ENCODE peak calls at places on chromosome 20, in four cellular contexts. One of them, this sample, is unnamed.
A peak's percentile ranks its signal among the peaks of the same experiment; 100 is the strongest.

GRCh38 chr20:562232-562897 is 18.8 kb upstream of the CSNK2A1 start:
- DNase-seq in K562: no peak
- DNase-seq in SK-N-SH: no peak
- DNase-seq in HepG2: no peak
- DNase-seq in this sample: no peak

GRCh38 chr20:36606171-36607116 is 865 bp downstream of the RAB5IF start:
- DNase-seq in K562: peak; percentile 27
- DNase-seq in SK-N-SH: no peak
- DNase-seq in HepG2: peak; percentile 88
- DNase-seq in this sample: no peak

GRCh38 chr20:35618372-35619131 is 2.9 kb downstream of the SPAG4 start:
- DNase-seq in K562: no peak
- DNase-seq in SK-N-SH: peak; percentile 37
- DNase-seq in HepG2: no peak
- DNase-seq in this sample: no peak

GRCh38 chr20:21125072-21125848 is 622 bp upstream of the KIZ start:
- DNase-seq in K562: no peak
- DNase-seq in SK-N-SH: peak; percentile 70
- DNase-seq in HepG2: peak; percentile 88
- DNase-seq in this sample: peak; percentile 39

GRCh38 chr20:38290829-38291581 is 13.0 kb upstream of the BPI start:
- DNase-seq in K562: peak; percentile 50
- DNase-seq in SK-N-SH: peak; percentile 42
- DNase-seq in HepG2: peak; percentile 87
- DNase-seq in this sample: no peak

GRCh38 chr20:20594171-20594530 is 118.3 kb downstream of the RALGAPA2 start:
- DNase-seq in K562: no peak
- DNase-seq in SK-N-SH: peak; percentile 15
- DNase-seq in HepG2: peak; percentile 39
- DNase-seq in this sample: no peak

GRCh38 chr20:17762243-17762872 is 62.6 kb downstream of the BANF2 start:
- DNase-seq in K562: no peak
- DNase-seq in SK-N-SH: no peak
- DNase-seq in HepG2: no peak
- DNase-seq in this sample: no peak

GRCh38 chr20:23606652-23607049 is 934 bp upstream of the CST9 start:
- DNase-seq in K562: peak; percentile 68
- DNase-seq in SK-N-SH: peak; percentile 81
- DNase-seq in HepG2: peak; percentile 77
- DNase-seq in this sample: peak; percentile 54

GRCh38 chr20:44370639-44371218 is 15.2 kb downstream of the HNF4A start:
- DNase-seq in K562: no peak
- DNase-seq in SK-N-SH: no peak
- DNase-seq in HepG2: peak; percentile 97
- DNase-seq in this sample: no peak

GRCh38 chr20:31788578-31788977 is 30.6 kb upstream of the MYLK2 start:
- DNase-seq in K562: no peak
- DNase-seq in SK-N-SH: no peak
- DNase-seq in HepG2: no peak
- DNase-seq in this sample: no peak

GRCh38 chr20:157154-157553 is at the start of gene DEFB127:
- DNase-seq in K562: no peak
- DNase-seq in SK-N-SH: no peak
- DNase-seq in HepG2: no peak
- DNase-seq in this sample: no peak

GRCh38 chr20:32585011-32585518 is at the start of gene NOL4L:
- DNase-seq in K562: peak; percentile 72
- DNase-seq in SK-N-SH: peak; percentile 81
- DNase-seq in HepG2: no peak
- DNase-seq in this sample: no peak

GRCh38 chr20:63518351-63518861 is 2.2 kb upstream of the PPDPF start:
- DNase-seq in K562: no peak
- DNase-seq in SK-N-SH: peak; percentile 70
- DNase-seq in HepG2: no peak
- DNase-seq in this sample: no peak

GRCh38 chr20:40797425-40797824 is 108.4 kb upstream of the MAFB start:
- DNase-seq in K562: peak; percentile 29
- DNase-seq in SK-N-SH: no peak
- DNase-seq in HepG2: peak; percentile 41
- DNase-seq in this sample: peak; percentile 23

GRCh38 chr20:25022680-25023079 is 30.1 kb upstream of the APMAP start:
- DNase-seq in K562: no peak
- DNase-seq in SK-N-SH: no peak
- DNase-seq in HepG2: no peak
- DNase-seq in this sample: no peak

GRCh38 chr20:20454850-20455627 is 87.1 kb downstream of the INSM1 start:
- DNase-seq in K562: no peak
- DNase-seq in SK-N-SH: no peak
- DNase-seq in HepG2: no peak
- DNase-seq in this sample: no peak

GRCh38 chr20:46056970-46057855 is 28.2 kb downstream of the SLC12A5 start:
- DNase-seq in K562: peak; percentile 45
- DNase-seq in SK-N-SH: no peak
- DNase-seq in HepG2: no peak
- DNase-seq in this sample: no peak
- H3K4me3 ChIP-seq in K562: no peak overlapping the region
- H3K4me3 ChIP-seq in SK-N-SH: no peak overlapping the region
- H3K4me3 ChIP-seq in HepG2: no peak overlapping the region
- H3K4me3 ChIP-seq in this sample: no peak overlapping the region

DNA sequence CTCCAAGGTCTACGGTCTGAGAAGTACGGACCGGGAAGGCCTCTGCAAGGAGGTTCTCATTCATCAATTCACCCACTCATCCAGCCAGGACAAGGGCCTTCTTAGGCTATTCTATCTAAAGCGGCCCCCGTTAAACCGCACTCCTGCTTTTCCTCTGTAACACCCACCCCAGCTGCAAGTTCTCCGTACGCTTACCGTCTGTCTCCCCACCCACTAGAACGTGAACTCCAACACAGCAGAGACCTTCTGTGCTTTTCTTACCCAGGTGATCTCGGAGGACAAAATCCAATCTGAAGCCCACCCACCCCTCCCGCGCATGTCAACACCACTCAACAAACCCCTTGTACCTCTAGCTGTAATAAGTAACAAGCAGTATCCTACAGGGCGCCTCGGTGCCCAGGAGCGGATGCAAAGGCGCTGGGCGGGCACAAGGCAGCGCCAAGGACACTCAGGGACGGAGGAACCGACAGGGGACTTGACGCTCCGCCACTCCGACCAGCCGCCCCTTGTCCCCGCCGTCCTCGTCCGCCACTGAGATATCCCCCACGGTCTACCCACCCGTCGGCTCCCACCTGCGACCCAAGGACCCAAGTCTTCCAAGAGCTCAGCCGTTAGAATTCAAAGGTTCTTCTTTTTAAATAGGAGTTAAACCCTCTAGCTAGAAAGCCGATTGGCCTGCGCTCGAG is at the start of gene AURKA:
- DNase-seq in K562: no peak
- DNase-seq in SK-N-SH: no peak
- DNase-seq in HepG2: peak; percentile 24
- DNase-seq in this sample: no peak
- TF ChIP-seq ELF1 in K562: no peak
- TF ChIP-seq ELF1 in SK-N-SH: no peak
- TF ChIP-seq ELF1 in HepG2: no peak
- TF ChIP-seq ELF1 in this sample: no peak

GRCh38 chr20:3931664-3932063 is 42.5 kb downstream of the PANK2 start:
- DNase-seq in K562: no peak
- DNase-seq in SK-N-SH: no peak
- DNase-seq in HepG2: no peak
- DNase-seq in this sample: no peak
- H3K4me3 ChIP-seq in K562: no peak overlapping the region
- H3K4me3 ChIP-seq in SK-N-SH: no peak overlapping the region
- H3K4me3 ChIP-seq in HepG2: no peak overlapping the region
- H3K4me3 ChIP-seq in this sample: no peak overlapping the region

DNA sequence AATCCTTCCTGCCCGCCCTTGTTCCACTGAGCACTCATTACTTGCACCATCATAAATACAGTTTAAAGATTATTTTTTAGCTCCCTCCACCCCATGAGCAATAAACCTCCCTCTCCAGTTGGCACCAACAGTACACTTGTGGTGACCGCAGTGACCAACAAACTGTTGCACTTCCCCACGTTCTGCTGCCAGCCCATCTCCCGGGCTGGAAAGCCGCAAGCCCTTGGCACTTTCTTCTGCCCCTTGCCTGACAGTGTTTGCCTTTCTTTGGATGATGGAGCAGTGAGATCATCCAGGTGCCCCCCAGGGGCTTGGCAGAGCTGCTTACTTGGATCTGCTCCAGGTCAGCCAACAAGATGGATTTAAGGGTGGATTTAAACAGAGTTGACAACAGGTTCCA is 21.6 kb downstream of the KCNB1 start:
- DNase-seq in K562: no peak
- DNase-seq in SK-N-SH: no peak
- DNase-seq in HepG2: no peak
- DNase-seq in this sample: no peak
- TF ChIP-seq ELF1 in K562: no peak
- TF ChIP-seq ELF1 in SK-N-SH: no peak
- TF ChIP-seq ELF1 in HepG2: no peak
- TF ChIP-seq ELF1 in this sample: no peak